ENCODE peak calls at places on chromosomes 11 and 22, in six cellular contexts. W is GM06990; K is amygdala; M is AG10803; X is stimulated activated CD4-positive, alpha-beta T cell treated with anti-CD3 and anti-CD28 coated beads, TNF-alpha, amount 100 ng/mL, for 4 hours; F is A549. H is an unnamed sample.

GRCh38 chr11:94060401-94060800 is 39.2 kb downstream of the HEPHL1 start:
- DNase-seq in F (no peak), M (no peak), X (no peak), W (no peak), K (no peak), H (no peak)

GRCh38 chr11:66864924-66865697 is 8.2 kb downstream of the LRFN4 start:
- DNase-seq in X (no peak), F (no peak), K (no peak), M (no peak), W (no peak), H (peak)

GRCh38 chr11:14380947-14381555 is 22.1 kb upstream of the RRAS2 start:
- DNase-seq in F (peak), M (peak), X (peak), K (peak), W (peak), H (peak)

GRCh38 chr11:34749666-34750659 is 129.1 kb downstream of the EHF start:
- DNase-seq in F (no peak), W (no peak), X (no peak), K (no peak), M (peak), H (no peak)

GRCh38 chr11:31641477-31642062 is 132.0 kb downstream of the ELP4 start:
- DNase-seq in M (peak), F (peak), K (no peak), X (no peak), W (no peak), H (peak)

GRCh38 chr11:70522613-70523311 is 124.4 kb downstream of the CTTN start:
- DNase-seq in F (no peak), K (no peak), X (no peak), W (no peak), M (no peak), H (no peak)

GRCh38 chr22:50420015-50420414 is 54.8 kb downstream of the SBF1 start:
- DNase-seq in K (no peak), W (no peak), F (no peak), M (no peak), X (no peak), H (no peak)

GRCh38 chr11:82996966-82997606 is 74.6 kb downstream of the RAB30 start:
- DNase-seq in M (no peak), W (peak), F (no peak), K (no peak), X (no peak), H (peak)

GRCh38 chr11:9264381-9265210 is 554 bp downstream of the DENND5A start:
- DNase-seq in F (peak), M (peak), K (peak), W (peak), X (peak), H (peak)

GRCh38 chr11:103633037-103633788 is 403.2 kb upstream of the DDI1 start:
- DNase-seq in F (no peak), M (peak), K (no peak), W (no peak), X (no peak), H (no peak)

GRCh38 chr11:17845431-17845881 is 110.9 kb downstream of the KCNC1 start:
- DNase-seq in F (no peak), K (no peak), W (no peak), M (peak), X (no peak), H (no peak)

GRCh38 chr11:60161766-60162165 is 21.1 kb downstream of the MS4A6A start:
- DNase-seq in X (no peak), K (no peak), W (no peak), M (no peak), F (no peak), H (no peak)

GRCh38 chr11:1669546-1670218 is 27.3 kb upstream of the KRTAP5-6 start:
- DNase-seq in K (peak), F (no peak), M (no peak), X (no peak), W (no peak), H (no peak)

GRCh38 chr11:70826541-70826943 is 425.8 kb downstream of the SHANK2 start:
- DNase-seq in F (no peak), X (no peak), W (no peak), M (no peak), K (peak), H (no peak)

GRCh38 chr22:25113316-25113721 is 86.3 kb upstream of the CRYBB3 start:
- DNase-seq in X (no peak), M (no peak), F (no peak), K (no peak), W (no peak), H (no peak)

GRCh38 chr11:7630002-7630401 is 43.3 kb downstream of the CYB5R2 start:
- DNase-seq in X (no peak), K (peak), M (peak), F (no peak), W (no peak), H (no peak)

GRCh38 chr11:33533668-33534067 is 167.0 kb downstream of the C11orf91 start:
- DNase-seq in W (no peak), M (no peak), X (no peak), K (no peak), F (no peak), H (no peak)

GRCh38 chr22:47114813-47115517 is 352.5 kb downstream of the TBC1D22A start:
- DNase-seq in X (no peak), M (no peak), F (no peak), W (no peak), K (no peak), H (no peak)

GRCh38 chr11:121367434-121367833 is 74.9 kb downstream of the SC5D start:
- DNase-seq in M (peak), F (no peak), X (no peak), W (peak), K (no peak), H (peak)